ENCODE peak calls at places on chromosomes 13 and 19, in four cellular contexts. S is heart left ventricle, O is neural progenitor cell, U is body of pancreas. Y is an unnamed sample.

GRCh38 chr13:35953537-35954206 is 177.5 kb downstream of the DCLK1 start:
- DNase-seq in S (peak), U (peak), O (peak), Y (peak)

GRCh38 chr13:96020155-96020575 is 33.0 kb downstream of the UGGT2 start:
- DNase-seq in S (peak), O (peak), U (peak), Y (peak)

GRCh38 chr13:94641432-94641941 is 39.8 kb downstream of the GPR180 start:
- DNase-seq in S (no peak), U (no peak), O (no peak), Y (peak)

GRCh38 chr13:71378992-71379905 is 487.8 kb downstream of the DACH1 start:
- DNase-seq in O (no peak), U (no peak), S (no peak), Y (peak)

GRCh38 chr13:91158015-91158390 is 189.5 kb upstream of the MIR17HG start:
- DNase-seq in U (no peak), S (no peak), O (no peak), Y (peak)

GRCh38 chr19:54523403-54523802 is 20.8 kb downstream of the LAIR2 start:
- DNase-seq in O (no peak), U (no peak), S (no peak), Y (peak)

GRCh38 chr13:38755792-38756191 is 68.9 kb downstream of the FREM2 start:
- DNase-seq in S (no peak), U (peak), O (no peak), Y (no peak)

GRCh38 chr13:113207890-113208423 is 512 bp downstream of the PCID2 start:
- DNase-seq in S (peak), U (peak), O (peak), Y (peak)

GRCh38 chr13:78040431-78040830 is 121.8 kb upstream of the EDNRB start:
- DNase-seq in O (no peak), U (no peak), S (no peak), Y (no peak)

GRCh38 chr19:48970923-48971395 is 5.8 kb downstream of the FTL start:
- DNase-seq in O (peak), S (peak), U (peak), Y (peak)

GRCh38 chr19:48959341-48960239 is 4.9 kb downstream of the BAX start:
- DNase-seq in S (no peak), O (no peak), U (no peak), Y (no peak)

GRCh38 chr19:31356587-31357314 is 7.5 kb upstream of the TSHZ3 start:
- DNase-seq in S (no peak), U (peak), O (peak), Y (no peak)

GRCh38 chr13:44302948-44303575 is 70.6 kb upstream of the SERP2 start:
- DNase-seq in O (no peak), U (no peak), S (no peak), Y (peak)

GRCh38 chr19:33767898-33768413 is 28.7 kb upstream of the KCTD15 start:
- DNase-seq in O (peak), U (no peak), S (no peak), Y (peak)

GRCh38 chr19:16217671-16218464 is 20.2 kb downstream of the AP1M1 start:
- DNase-seq in S (no peak), U (no peak), O (no peak), Y (no peak)

GRCh38 chr13:27619711-27620376 is 485 bp downstream of the LNX2 start:
- DNase-seq in O (no peak), S (peak), U (no peak), Y (peak)

GRCh38 chr13:22801402-22802003 is 379.3 kb upstream of the SGCG start:
- DNase-seq in O (peak), U (no peak), S (no peak), Y (peak)

GRCh38 chr19:12994701-12995595 is at the start of gene NFIX:
- DNase-seq in U (peak), S (peak), O (peak), Y (peak)

GRCh38 chr19:35805518-35806102 is 7.0 kb downstream of the PRODH2 start:
- DNase-seq in O (no peak), U (no peak), S (no peak), Y (no peak)

GRCh38 chr19:34480971-34481821 is at the start of gene WTIP:
- DNase-seq in S (peak), O (peak), U (peak), Y (peak)

GRCh38 chr19:35048911-35049411 is 7.4 kb downstream of the HPN start:
- DNase-seq in U (peak), S (peak), O (no peak), Y (no peak)

GRCh38 chr19:1848399-1849131 is at the start of gene REXO1:
- DNase-seq in U (peak), O (peak), S (peak), Y (peak)
- TF ChIP-seq CTCF in U (peak), O (peak), S (peak), Y (peak)

DNA sequence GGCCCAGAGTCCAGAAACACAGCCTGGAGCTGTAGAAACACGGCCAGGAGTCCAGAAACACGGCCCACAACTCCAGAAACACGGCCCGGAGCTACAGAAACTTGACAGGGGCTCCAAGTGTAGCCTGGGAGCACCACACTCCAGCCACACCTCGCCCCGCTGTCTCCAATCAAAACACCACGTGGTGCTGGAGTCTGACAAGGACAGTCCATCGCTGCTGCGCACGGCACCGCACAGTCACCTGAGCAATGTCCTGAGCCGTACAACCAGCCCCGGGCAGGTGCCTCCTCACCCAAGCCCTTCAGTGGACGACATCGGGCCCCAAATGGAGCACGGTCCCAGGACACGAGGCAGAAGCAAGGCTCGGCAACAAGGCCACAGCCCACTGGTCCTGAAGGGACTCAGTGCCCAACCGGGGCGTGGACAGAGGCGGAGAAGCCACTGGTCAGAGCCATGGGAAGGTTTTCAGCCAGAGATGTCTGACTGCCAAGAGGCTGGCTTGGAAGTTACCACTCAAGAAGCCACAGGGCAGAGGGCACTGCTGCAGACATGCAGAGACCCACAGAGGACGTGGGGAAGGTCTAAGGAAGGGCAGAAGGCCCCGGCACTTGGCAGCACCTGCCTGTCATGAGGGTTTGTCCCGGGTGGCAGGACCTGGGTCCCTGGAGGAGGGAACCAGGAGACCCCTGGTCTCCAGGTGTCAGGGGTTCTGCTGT is 19.7 kb upstream of the PLPP2 start:
- DNase-seq in U (no peak), O (no peak), S (no peak), Y (no peak)
- H3K4me3 ChIP-seq in U (no peak), O (no peak), S (peak), Y (no peak)

GRCh38 chr19:51641648-51642047 is 5.0 kb downstream of the SIGLEC14 start:
- DNase-seq in U (no peak), O (no peak), S (no peak), Y (no peak)

GRCh38 chr19:51640371-51640770 is 6.3 kb downstream of the SIGLEC14 start:
- DNase-seq in U (no peak), O (no peak), S (no peak), Y (no peak)

GRCh38 chr19:51639916-51640315 is 6.7 kb downstream of the SIGLEC14 start:
- DNase-seq in S (no peak), U (no peak), O (no peak), Y (no peak)

GRCh38 chr19:51632126-51632525 is 1.9 kb upstream of the SIGLEC5 start:
- DNase-seq in O (no peak), U (no peak), S (no peak), Y (no peak)

DNA sequence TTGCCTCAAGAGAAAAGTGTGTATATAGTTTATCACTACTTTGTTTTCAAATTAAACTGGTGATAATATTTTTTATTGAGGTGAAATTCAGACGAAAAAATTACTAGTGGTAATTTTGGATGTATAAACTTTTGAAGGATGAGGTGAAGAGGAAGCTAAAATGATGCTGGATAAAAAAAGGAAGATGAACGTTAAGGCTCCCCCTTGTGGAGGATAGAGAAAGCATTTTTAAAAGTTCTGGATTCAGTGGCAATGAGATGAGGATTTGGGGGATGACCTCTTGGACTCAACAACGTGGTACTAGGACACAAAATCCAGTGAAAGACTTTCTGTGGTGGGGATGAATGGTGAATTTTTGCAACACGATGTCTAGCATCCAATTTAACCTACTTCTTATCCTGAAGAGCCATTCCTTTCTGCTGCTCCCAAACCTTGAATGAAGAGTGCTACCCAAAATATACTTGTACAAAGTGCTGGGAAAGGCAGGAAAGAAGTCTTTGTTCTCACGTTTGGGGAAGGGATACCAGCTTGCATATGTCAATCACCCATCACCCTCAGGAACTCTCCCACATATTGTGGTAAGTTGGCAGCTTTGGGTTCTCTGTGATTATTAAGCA is 7.3 kb upstream of the SIGLEC5 start:
- DNase-seq in U (no peak), O (no peak), S (no peak), Y (peak)
- TF ChIP-seq CTCF in U (peak), O (peak), S (no peak), Y (peak)

DNA sequence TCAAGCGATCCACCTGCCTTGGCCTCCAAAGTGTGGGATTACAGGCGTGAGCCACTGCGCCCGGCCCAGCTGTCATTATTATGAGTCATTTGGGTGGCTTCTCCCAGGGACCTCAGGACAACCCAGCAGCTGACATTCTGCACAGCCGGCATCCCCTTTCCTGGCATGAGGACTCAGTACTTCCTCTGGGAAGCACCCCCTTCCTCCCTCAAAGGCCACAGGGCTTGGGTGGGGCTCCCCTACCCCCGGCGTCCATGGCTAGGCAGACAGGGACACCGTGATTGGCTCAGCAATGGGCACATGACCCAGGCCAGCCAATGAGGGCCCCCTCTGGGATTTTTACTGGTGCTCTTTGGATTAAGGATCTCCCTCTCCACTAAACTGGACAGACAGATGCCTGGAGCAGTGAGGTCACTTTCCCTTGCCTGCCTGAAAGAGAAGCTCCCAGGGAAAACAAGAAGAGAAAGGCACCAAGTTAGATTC is 6.0 kb downstream of the KANK2 start:
- DNase-seq in U (peak), S (peak), O (no peak), Y (peak)
- H3K4me3 ChIP-seq in U (no peak), S (no peak), O (no peak), Y (no peak)

DNA sequence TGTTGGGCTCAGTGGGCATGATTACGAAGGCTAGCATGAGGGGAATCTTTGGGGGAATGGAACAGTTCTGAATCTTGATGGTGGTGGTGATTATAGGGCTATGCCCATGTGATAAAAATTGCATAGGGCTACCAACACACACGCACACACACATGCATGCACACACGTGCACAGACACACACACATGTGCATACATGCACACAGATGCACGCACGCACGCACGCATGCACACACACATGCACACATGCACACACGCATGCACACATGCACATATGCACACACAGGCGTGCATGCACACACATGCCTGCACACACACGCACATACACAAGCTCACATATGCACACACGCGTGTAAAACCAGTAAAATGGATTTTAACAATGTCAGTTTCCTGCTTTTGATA is 85.9 kb downstream of the MUC16 start:
- DNase-seq in S (no peak), U (no peak), O (no peak), Y (no peak)
- TF ChIP-seq CTCF in S (no peak), U (no peak), O (no peak), Y (no peak)

DNA sequence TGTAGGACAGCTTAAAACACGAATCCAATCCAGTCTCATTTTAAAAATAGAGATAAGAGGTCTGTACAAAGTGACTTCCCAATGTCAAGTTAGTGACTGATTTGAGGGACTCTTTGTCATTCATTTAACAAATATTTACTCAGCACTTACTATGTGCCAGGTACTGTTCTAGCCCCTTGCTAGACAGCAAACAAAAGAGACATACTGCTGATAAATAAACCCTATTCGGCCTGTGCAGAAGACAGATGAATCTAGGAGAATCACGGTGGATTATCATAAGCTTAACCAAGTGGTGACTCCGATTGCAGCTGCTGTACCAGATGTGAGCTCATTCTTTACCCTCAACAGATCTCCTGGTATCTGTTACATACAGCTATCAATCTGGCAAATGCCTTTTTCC is 6.4 kb upstream of the ELF1 start:
- DNase-seq in U (no peak), O (no peak), S (no peak), Y (no peak)
- H3K4me3 ChIP-seq in U (no peak), O (no peak), S (no peak), Y (no peak)

GRCh38 chr13:99596180-99596579 is 94.9 kb downstream of the TM9SF2 start:
- DNase-seq in U (no peak), S (no peak), O (no peak), Y (no peak)

GRCh38 chr13:99604636-99605035 is 103.4 kb downstream of the TM9SF2 start:
- DNase-seq in S (no peak), O (no peak), U (no peak), Y (no peak)

GRCh38 chr13:99605417-99606321 is 104.4 kb downstream of the TM9SF2 start:
- DNase-seq in U (peak), S (peak), O (peak), Y (no peak)

GRCh38 chr13:99601535-99601934 is 100.3 kb downstream of the TM9SF2 start:
- DNase-seq in O (no peak), U (no peak), S (no peak), Y (no peak)

DNA sequence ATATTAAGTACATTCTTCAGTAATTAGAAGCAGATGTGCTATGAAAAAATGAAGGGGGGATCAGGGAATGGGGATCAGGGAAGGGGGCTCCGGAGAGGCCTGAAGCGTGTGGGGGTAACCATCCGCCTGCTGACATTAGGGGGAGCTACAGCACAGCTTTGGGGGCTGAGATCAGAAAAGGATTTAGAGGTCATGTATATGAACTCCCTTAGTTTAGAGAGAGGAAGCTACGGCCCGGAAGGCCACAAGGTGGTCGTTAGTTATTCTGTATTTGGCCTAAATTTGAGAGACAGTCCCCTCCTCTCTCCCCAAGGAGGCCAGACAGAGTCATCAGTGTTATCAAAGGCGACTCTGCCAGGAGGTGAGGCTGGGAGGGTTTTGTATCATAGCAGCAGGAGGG is 99.0 kb downstream of the TM9SF2 start:
- DNase-seq in S (no peak), U (no peak), O (peak), Y (no peak)
- TF ChIP-seq CTCF in S (no peak), U (no peak), O (peak), Y (no peak)

Y was measured in fibroblast of pulmonary artery.